ENCODE peak calls at places on chromosomes 12 and 14, in four cellular contexts. R is activated effector memory CD4-positive, alpha-beta T cell treated with anti-CD3 and anti-CD28 coated beads, Interleukin-2, amount 50 U/mL, for 16 hours; N is SK-N-DZ; Y is ELR. E is an unnamed sample.

GRCh38 chr14:52314521-52315354 is 626 bp downstream of the PTGER2 start:
- DNase-seq in R (peak), N (peak), Y (peak), E (peak)

GRCh38 chr14:92362781-92363235 is 39.8 kb downstream of the SLC24A4 start:
- DNase-seq in R (peak), N (no peak), Y (peak), E (no peak)

GRCh38 chr14:64826333-64826732 is 53.4 kb downstream of the SPTB start:
- DNase-seq in R (no peak), N (no peak), Y (peak), E (no peak)

GRCh38 chr12:69906411-69907216 is 81.6 kb downstream of the MYRFL start:
- DNase-seq in R (no peak), N (no peak), Y (no peak), E (no peak)

GRCh38 chr12:92369643-92370042 is 224.0 kb upstream of the BTG1 start:
- DNase-seq in R (no peak), N (no peak), Y (peak), E (no peak)

GRCh38 chr12:131536766-131537165 is 174.1 kb upstream of the SFSWAP start:
- DNase-seq in R (no peak), N (peak), Y (no peak), E (no peak)

GRCh38 chr12:107545737-107546363 is 139.7 kb upstream of the PWP1 start:
- DNase-seq in R (no peak), N (no peak), Y (no peak), E (no peak)

GRCh38 chr12:49105504-49106120 is 5.0 kb downstream of the LMBR1L start:
- DNase-seq in R (no peak), N (no peak), Y (peak), E (no peak)

GRCh38 chr14:88045705-88046104 is 40.8 kb downstream of the GPR65 start:
- DNase-seq in R (no peak), N (no peak), Y (no peak), E (no peak)

GRCh38 chr12:57169969-57170368 is 22.6 kb upstream of the LRP1-AS start:
- DNase-seq in R (no peak), N (no peak), Y (no peak), E (no peak)

GRCh38 chr12:109678732-109679131 is 34.9 kb upstream of the FAM222A start:
- DNase-seq in R (no peak), N (peak), Y (no peak), E (peak)

GRCh38 chr12:108649668-108650067 is 16.0 kb upstream of the SELPLG start:
- DNase-seq in R (no peak), N (no peak), Y (peak), E (no peak)

GRCh38 chr14:34614638-34615037 is 15.3 kb downstream of the SNX6 start:
- DNase-seq in R (peak), N (no peak), Y (no peak), E (no peak)

GRCh38 chr14:51967521-51967920 is 21.8 kb upstream of the RTRAF start:
- DNase-seq in R (no peak), N (no peak), Y (no peak), E (no peak)

GRCh38 chr12:106211973-106212372 is 35.8 kb downstream of the CKAP4 start:
- DNase-seq in R (no peak), N (no peak), Y (no peak), E (peak)

GRCh38 chr12:6554168-6554989 is 1.5 kb downstream of the IFFO1 start:
- DNase-seq in R (peak), N (peak), Y (peak), E (peak)

GRCh38 chr14:65560340-65561027 is 148.0 kb downstream of the FUT8 start:
- DNase-seq in R (no peak), N (no peak), Y (no peak), E (no peak)

GRCh38 chr12:125079943-125080645 is 14.9 kb downstream of the AACS start:
- DNase-seq in R (no peak), N (no peak), Y (no peak), E (no peak)

GRCh38 chr12:109870648-109871047 is 9.7 kb downstream of the GLTP start:
- DNase-seq in R (no peak), N (no peak), Y (peak), E (no peak)

GRCh38 chr14:50320279-50320678 is 8.2 kb downstream of the DMAC2L start:
- DNase-seq in R (no peak), N (no peak), Y (peak), E (no peak)

GRCh38 chr12:8913702-8914032 is 642 bp upstream of the PHC1 start:
- DNase-seq in R (no peak), N (no peak), Y (no peak), E (no peak)

GRCh38 chr14:51410846-51411245 is 170.8 kb downstream of the TMX1 start:
- DNase-seq in R (no peak), N (no peak), Y (no peak), E (no peak)

GRCh38 chr14:68757618-68758081 is 35.2 kb downstream of the ZFP36L1 start:
- DNase-seq in R (peak), N (no peak), Y (no peak), E (peak)

GRCh38 chr12:118714051-118714460 is 267.3 kb upstream of the SRRM4 start:
- DNase-seq in R (no peak), N (peak), Y (peak), E (no peak)

GRCh38 chr12:6336079-6336858 is 5.6 kb downstream of the TNFRSF1A start:
- DNase-seq in R (peak), N (peak), Y (peak), E (peak)

GRCh38 chr14:51308872-51309271 is 68.8 kb downstream of the TMX1 start:
- DNase-seq in R (no peak), N (peak), Y (no peak), E (no peak)

GRCh38 chr14:67413806-67414769 is 2.1 kb upstream of the PLEK2 start:
- DNase-seq in R (peak), N (no peak), Y (peak), E (no peak)

GRCh38 chr14:74140374-74140850 is 55.7 kb downstream of the LIN52 start:
- DNase-seq in R (no peak), N (peak), Y (no peak), E (peak)

GRCh38 chr12:31481415-31481814 is 109.5 kb downstream of the DENND5B start:
- DNase-seq in R (no peak), N (no peak), Y (no peak), E (no peak)

GRCh38 chr12:48003226-48004038 is 844 bp downstream of the COL2A1 start:
- DNase-seq in R (no peak), N (no peak), Y (peak), E (no peak)

GRCh38 chr14:38693423-38693822 is 409.6 kb downstream of the SEC23A start:
- DNase-seq in R (no peak), N (no peak), Y (no peak), E (no peak)

GRCh38 chr14:105859717-105860614 is 333.6 kb downstream of the TMEM121 start:
- DNase-seq in R (peak), N (no peak), Y (no peak), E (peak)

GRCh38 chr12:79344855-79345840 is 345.6 kb downstream of the PAWR start:
- DNase-seq in R (no peak), N (peak), Y (peak), E (no peak)

GRCh38 chr14:42541535-42542001 is 934.9 kb downstream of the LRFN5 start:
- DNase-seq in R (no peak), N (no peak), Y (peak), E (no peak)

GRCh38 chr14:98182385-98183055 is 1089.5 kb downstream of the BCL11B start:
- DNase-seq in R (peak), N (no peak), Y (no peak), E (no peak)

GRCh38 chr14:34201909-34202622 is 251.2 kb upstream of the EGLN3 start:
- DNase-seq in R (no peak), N (no peak), Y (no peak), E (no peak)

GRCh38 chr12:32727237-32727636 is 28.5 kb downstream of the YARS2 start:
- DNase-seq in R (no peak), N (no peak), Y (peak), E (no peak)

E was measured in spleen.